ENCODE peak calls at places on chromosomes 11 and 22, in nine cellular contexts. N is Ammon's horn; O is astrocyte of the cerebellum; X is mesendoderm; M is amniotic epithelial cell; H is uterus; V is stimulated activated CD4-positive, alpha-beta T cell treated with anti-CD3 and anti-CD28 coated beads, TNF-alpha, amount 100 ng/mL, for 24 hours; S is ELR; R is DMS153. K is an unnamed sample.

GRCh38 chr11:115874843-115875242 is 370.6 kb upstream of the CADM1 start:
- DNase-seq in S (no peak), R (no peak), V (no peak), X (no peak), O (no peak), M (no peak), N (no peak), H (no peak), K (no peak)

GRCh38 chr11:1739576-1739975 is 10.8 kb downstream of the IFITM10 start:
- DNase-seq in H (peak), O (no peak), N (no peak), R (no peak), S (no peak), M (no peak), X (no peak), V (no peak), K (no peak)

GRCh38 chr11:46331653-46331984 is 15.6 kb upstream of the DGKZ start:
- DNase-seq in X (no peak), H (no peak), O (no peak), V (no peak), M (no peak), S (no peak), R (no peak), N (no peak), K (no peak)

GRCh38 chr11:103676413-103676812 is 360.0 kb upstream of the DDI1 start:
- DNase-seq in V (no peak), M (peak), S (no peak), H (no peak), X (no peak), N (no peak), R (no peak), O (no peak), K (no peak)

GRCh38 chr22:49962751-49963646 is 2.4 kb downstream of the PIM3 start:
- DNase-seq in R (no peak), S (no peak), V (no peak), X (no peak), M (no peak), N (no peak), H (peak), O (no peak), K (no peak)

GRCh38 chr11:2315395-2316168 is 13.8 kb downstream of the TSPAN32 start:
- DNase-seq in O (no peak), X (no peak), S (no peak), H (peak), N (no peak), R (no peak), M (no peak), V (no peak), K (no peak)

GRCh38 chr11:3105791-3106735 is 48.8 kb upstream of the CARS1 start:
- DNase-seq in O (no peak), N (no peak), H (no peak), S (no peak), M (no peak), V (no peak), R (no peak), X (no peak), K (no peak)

GRCh38 chr11:95917188-95918036 is 6.5 kb downstream of the MTMR2 start:
- DNase-seq in R (peak), H (no peak), X (peak), N (no peak), M (no peak), S (no peak), V (no peak), O (no peak), K (peak)

GRCh38 chr11:102971766-102972165 is 16.2 kb upstream of the MMP13 start:
- DNase-seq in O (peak), N (no peak), S (no peak), X (no peak), V (no peak), R (no peak), H (no peak), M (no peak), K (no peak)

K was measured in choroid plexus epithelial cell.